ENCODE peak calls at places on chromosomes 16 and 17, in five cellular contexts. One of them, this sample, is unnamed.

GRCh38 chr17:22515599-22515998 is 823.3 kb downstream of the KCNJ18 start:
- DNase-seq in right lobe of liver: no peak
- DNase-seq in WTC11: no peak
- DNase-seq in RWPE1: no peak
- DNase-seq in adrenal gland: no peak
- DNase-seq in this sample: no peak

GRCh38 chr17:80277751-80278671 is 17.4 kb downstream of the RNF213 start:
- DNase-seq in WTC11: no peak
- DNase-seq in RWPE1: no peak
- DNase-seq in right lobe of liver: peak
- DNase-seq in adrenal gland: no peak
- DNase-seq in this sample: no peak

GRCh38 chr16:57801856-57802634 is at the start of gene KIFC3:
- DNase-seq in adrenal gland: peak
- DNase-seq in RWPE1: peak
- DNase-seq in WTC11: peak
- DNase-seq in right lobe of liver: peak
- DNase-seq in this sample: no peak

GRCh38 chr16:57194512-57194911 is 8.4 kb downstream of the RSPRY1 start:
- DNase-seq in adrenal gland: no peak
- DNase-seq in WTC11: no peak
- DNase-seq in RWPE1: peak
- DNase-seq in right lobe of liver: no peak
- DNase-seq in this sample: peak

GRCh38 chr16:67399218-67399733 is 6.0 kb upstream of the TPPP3 start:
- DNase-seq in RWPE1: no peak
- DNase-seq in right lobe of liver: peak
- DNase-seq in WTC11: peak
- DNase-seq in adrenal gland: no peak
- DNase-seq in this sample: no peak

GRCh38 chr17:35540589-35541404 is 3.3 kb upstream of the SLFN12L start:
- DNase-seq in RWPE1: peak
- DNase-seq in right lobe of liver: peak
- DNase-seq in adrenal gland: peak
- DNase-seq in WTC11: no peak
- DNase-seq in this sample: no peak

GRCh38 chr17:28328325-28328724 is 6.9 kb downstream of the IFT20 start:
- DNase-seq in adrenal gland: no peak
- DNase-seq in right lobe of liver: no peak
- DNase-seq in RWPE1: no peak
- DNase-seq in WTC11: no peak
- DNase-seq in this sample: no peak

GRCh38 chr17:50668025-50668837 is 33.5 kb downstream of the ABCC3 start:
- DNase-seq in RWPE1: peak
- DNase-seq in adrenal gland: no peak
- DNase-seq in WTC11: no peak
- DNase-seq in right lobe of liver: no peak
- DNase-seq in this sample: no peak

GRCh38 chr17:8073627-8074485 is 13.7 kb downstream of the ALOX12B start:
- DNase-seq in adrenal gland: peak
- DNase-seq in WTC11: peak
- DNase-seq in right lobe of liver: peak
- DNase-seq in RWPE1: peak
- DNase-seq in this sample: no peak

GRCh38 chr17:19508327-19508867 is 25.3 kb upstream of the SLC47A1 start:
- DNase-seq in RWPE1: no peak
- DNase-seq in WTC11: peak
- DNase-seq in right lobe of liver: no peak
- DNase-seq in adrenal gland: peak
- DNase-seq in this sample: no peak

GRCh38 chr17:38442548-38442947 is 14.3 kb downstream of the ARHGAP23 start:
- DNase-seq in right lobe of liver: peak
- DNase-seq in WTC11: no peak
- DNase-seq in adrenal gland: no peak
- DNase-seq in RWPE1: no peak
- DNase-seq in this sample: no peak

GRCh38 chr17:70819183-70819582 is 649.9 kb downstream of the KCNJ2 start:
- DNase-seq in WTC11: no peak
- DNase-seq in right lobe of liver: no peak
- DNase-seq in adrenal gland: no peak
- DNase-seq in RWPE1: no peak
- DNase-seq in this sample: no peak

GRCh38 chr16:76837872-76838271 is 353.1 kb upstream of the MON1B start:
- DNase-seq in RWPE1: peak
- DNase-seq in WTC11: no peak
- DNase-seq in right lobe of liver: no peak
- DNase-seq in adrenal gland: no peak
- DNase-seq in this sample: no peak

GRCh38 chr17:53122966-53123365 is 699.8 kb upstream of the KIF2B start:
- DNase-seq in RWPE1: no peak
- DNase-seq in WTC11: no peak
- DNase-seq in adrenal gland: no peak
- DNase-seq in right lobe of liver: no peak
- DNase-seq in this sample: no peak

GRCh38 chr17:42543190-42544079 is 7.4 kb downstream of the NAGLU start:
- DNase-seq in right lobe of liver: no peak
- DNase-seq in RWPE1: no peak
- DNase-seq in adrenal gland: no peak
- DNase-seq in WTC11: no peak
- DNase-seq in this sample: no peak

GRCh38 chr16:25855063-25855462 is 163.3 kb downstream of the HS3ST4 start:
- DNase-seq in WTC11: no peak
- DNase-seq in RWPE1: no peak
- DNase-seq in adrenal gland: no peak
- DNase-seq in right lobe of liver: no peak
- DNase-seq in this sample: no peak

GRCh38 chr17:41894791-41895331 is 23.9 kb downstream of the ACLY start:
- DNase-seq in RWPE1: no peak
- DNase-seq in right lobe of liver: peak
- DNase-seq in adrenal gland: no peak
- DNase-seq in WTC11: no peak
- DNase-seq in this sample: peak

GRCh38 chr16:85420501-85421337 is 192.4 kb upstream of the GSE1 start:
- DNase-seq in adrenal gland: peak
- DNase-seq in WTC11: peak
- DNase-seq in RWPE1: peak
- DNase-seq in right lobe of liver: peak
- DNase-seq in this sample: no peak
- TF ChIP-seq CTCF in adrenal gland: peak
- TF ChIP-seq CTCF in WTC11: peak
- TF ChIP-seq CTCF in RWPE1: peak
- TF ChIP-seq CTCF in right lobe of liver: peak
- TF ChIP-seq CTCF in this sample: peak

DNA sequence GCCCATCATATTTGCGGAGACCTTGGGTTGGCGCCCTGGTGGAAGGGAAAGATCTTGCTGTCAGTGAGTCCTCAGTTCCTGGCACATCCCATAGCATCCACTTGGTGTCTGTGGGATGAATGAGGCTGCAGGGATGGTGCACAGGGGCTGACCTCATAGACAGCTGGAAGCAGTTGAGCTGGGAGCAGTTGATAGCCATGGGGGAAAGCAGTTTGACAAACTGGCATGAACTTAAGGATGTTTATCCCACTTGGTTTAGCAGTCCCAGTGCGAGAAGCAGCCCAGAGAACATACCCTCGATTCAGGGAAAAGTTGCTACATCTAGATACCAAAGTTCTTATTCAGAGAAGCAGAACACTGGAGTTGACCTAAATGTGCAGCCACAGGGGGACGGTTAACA is 80.7 kb downstream of the SNX29 start:
- DNase-seq in right lobe of liver: no peak
- DNase-seq in adrenal gland: no peak
- DNase-seq in RWPE1: no peak
- DNase-seq in WTC11: no peak
- DNase-seq in this sample: no peak
- TF ChIP-seq CTCF in right lobe of liver: no peak
- TF ChIP-seq CTCF in adrenal gland: no peak
- TF ChIP-seq CTCF in RWPE1: no peak
- TF ChIP-seq CTCF in WTC11: no peak
- TF ChIP-seq CTCF in this sample: peak

DNA sequence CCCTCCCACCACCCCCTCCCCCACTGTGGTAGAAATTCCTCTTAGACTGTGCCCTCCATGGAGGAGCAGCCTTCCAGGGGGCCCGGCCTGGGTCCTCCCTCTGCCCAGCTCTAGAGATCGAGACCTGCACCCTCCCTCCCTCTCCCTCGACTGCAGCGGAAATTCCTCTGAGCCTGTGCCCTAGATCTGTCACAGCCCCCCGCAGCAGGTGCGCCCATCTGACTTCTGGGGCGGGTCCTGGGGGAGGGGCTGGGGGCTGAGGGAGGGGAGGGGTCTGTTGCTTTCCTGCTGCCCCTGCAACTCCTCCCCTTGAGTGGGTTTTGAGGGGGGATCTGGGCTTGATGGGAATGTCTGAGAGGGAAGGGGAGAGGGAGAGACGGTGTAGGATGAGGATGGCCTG is 177.8 kb upstream of the GSE1 start:
- DNase-seq in RWPE1: no peak
- DNase-seq in adrenal gland: no peak
- DNase-seq in right lobe of liver: no peak
- DNase-seq in WTC11: peak
- DNase-seq in this sample: no peak
- TF ChIP-seq CTCF in RWPE1: no peak
- TF ChIP-seq CTCF in adrenal gland: no peak
- TF ChIP-seq CTCF in right lobe of liver: no peak
- TF ChIP-seq CTCF in WTC11: no peak
- TF ChIP-seq CTCF in this sample: no peak

GRCh38 chr17:47847341-47848197 is 3.4 kb downstream of the SP6 start:
- DNase-seq in RWPE1: no peak
- DNase-seq in WTC11: peak
- DNase-seq in right lobe of liver: no peak
- DNase-seq in adrenal gland: no peak
- DNase-seq in this sample: no peak
- TF ChIP-seq CTCF in RWPE1: peak
- TF ChIP-seq CTCF in WTC11: peak
- TF ChIP-seq CTCF in right lobe of liver: peak
- TF ChIP-seq CTCF in adrenal gland: no peak
- TF ChIP-seq CTCF in this sample: peak

DNA sequence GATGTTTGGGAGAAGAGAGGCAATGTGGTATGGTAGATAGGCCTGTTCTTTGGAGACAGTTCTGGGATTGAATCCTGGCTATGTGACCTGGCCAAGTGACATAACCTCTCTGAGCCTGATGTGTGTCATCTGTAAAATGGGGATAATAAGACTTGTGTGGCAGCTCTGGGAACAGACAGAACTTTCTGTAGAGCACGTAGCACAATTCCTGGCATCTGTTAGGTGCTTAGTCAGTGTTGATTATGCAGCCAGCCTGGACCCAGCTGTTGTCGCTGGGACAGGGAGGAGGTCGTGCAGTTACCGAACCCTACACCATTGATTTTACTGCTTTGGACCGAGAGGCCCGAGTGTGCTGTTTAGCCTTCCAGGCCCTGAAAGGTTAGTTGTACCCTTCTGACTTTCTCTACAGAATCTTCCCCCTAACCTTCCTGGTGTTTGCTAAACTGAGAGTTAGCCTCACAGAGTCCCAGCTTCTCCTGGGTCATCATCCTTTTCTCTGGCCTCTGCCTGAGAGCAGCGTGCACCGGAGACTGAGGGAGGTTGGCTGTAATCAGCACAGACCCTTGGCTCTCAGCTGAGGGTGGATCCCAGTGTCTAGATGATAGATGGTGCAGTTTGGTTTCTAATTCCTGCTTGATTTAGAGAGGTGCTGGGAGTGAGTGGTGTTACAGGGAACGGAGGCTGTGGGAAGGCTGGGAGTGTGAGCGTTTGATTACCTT is 31.9 kb downstream of the MSI2 start:
- DNase-seq in WTC11: no peak
- DNase-seq in right lobe of liver: no peak
- DNase-seq in RWPE1: no peak
- DNase-seq in adrenal gland: peak
- DNase-seq in this sample: no peak
- TF ChIP-seq CTCF in WTC11: no peak
- TF ChIP-seq CTCF in right lobe of liver: no peak
- TF ChIP-seq CTCF in RWPE1: no peak
- TF ChIP-seq CTCF in adrenal gland: no peak
- TF ChIP-seq CTCF in this sample: no peak

GRCh38 chr17:691423-691822 is 23.2 kb downstream of the VPS53 start:
- DNase-seq in RWPE1: peak
- DNase-seq in WTC11: no peak
- DNase-seq in right lobe of liver: no peak
- DNase-seq in adrenal gland: no peak
- DNase-seq in this sample: no peak

GRCh38 chr17:685006-685405 is 29.6 kb downstream of the VPS53 start:
- DNase-seq in right lobe of liver: no peak
- DNase-seq in WTC11: no peak
- DNase-seq in RWPE1: no peak
- DNase-seq in adrenal gland: no peak
- DNase-seq in this sample: no peak

GRCh38 chr17:690346-690745 is 24.3 kb downstream of the VPS53 start:
- DNase-seq in adrenal gland: no peak
- DNase-seq in right lobe of liver: no peak
- DNase-seq in WTC11: no peak
- DNase-seq in RWPE1: no peak
- DNase-seq in this sample: no peak

GRCh38 chr17:689556-690247 is 24.9 kb downstream of the VPS53 start:
- DNase-seq in WTC11: no peak
- DNase-seq in adrenal gland: no peak
- DNase-seq in RWPE1: no peak
- DNase-seq in right lobe of liver: no peak
- DNase-seq in this sample: no peak

GRCh38 chr17:688100-688989 is 26.3 kb downstream of the VPS53 start:
- DNase-seq in RWPE1: no peak
- DNase-seq in WTC11: peak
- DNase-seq in adrenal gland: no peak
- DNase-seq in right lobe of liver: no peak
- DNase-seq in this sample: no peak
- TF ChIP-seq CTCF in RWPE1: no peak
- TF ChIP-seq CTCF in WTC11: no peak
- TF ChIP-seq CTCF in adrenal gland: peak
- TF ChIP-seq CTCF in right lobe of liver: no peak
- TF ChIP-seq CTCF in this sample: peak

GRCh38 chr16:20774703-20775362 is 11.0 kb downstream of the ACSM3 start:
- DNase-seq in right lobe of liver: peak
- DNase-seq in WTC11: peak
- DNase-seq in adrenal gland: peak
- DNase-seq in RWPE1: peak
- DNase-seq in this sample: peak
- TF ChIP-seq CTCF in right lobe of liver: peak
- TF ChIP-seq CTCF in WTC11: peak
- TF ChIP-seq CTCF in adrenal gland: peak
- TF ChIP-seq CTCF in RWPE1: peak
- TF ChIP-seq CTCF in this sample: peak

This sample was measured in AG04450.